ENCODE peak calls at places on chromosomes 6 and 20, in six cellular contexts. M is SJSA1; G is effector memory CD4-positive, alpha-beta T cell; K is cardiac muscle cell; Y is adrenal gland; A is keratinocyte. V is an unnamed sample. For H3K4me1, the result is how much of the 10 kb centered on the place peaks cover.

GRCh38 chr6:7401103-7401502 is 11.5 kb downstream of the RIOK1 start:
- DNase-seq in M (no peak), G (no peak), K (no peak), Y (no peak), A (no peak), V (no peak)

GRCh38 chr20:56440346-56441007 is 27.9 kb upstream of the RTF2 start:
- DNase-seq in M (peak), G (peak), K (no peak), Y (no peak), A (no peak), V (no peak)

GRCh38 chr20:50874758-50875665 is 56.2 kb downstream of the ADNP start:
- DNase-seq in M (no peak), G (no peak), K (no peak), Y (no peak), A (no peak), V (no peak)

GRCh38 chr6:147298461-147298860 is 94.2 kb downstream of the STXBP5 start:
- DNase-seq in M (no peak), G (no peak), K (no peak), Y (no peak), A (no peak), V (no peak)

GRCh38 chr20:39762716-39763115 is 800.6 kb downstream of the DHX35 start:
- DNase-seq in M (no peak), G (no peak), K (no peak), Y (no peak), A (no peak), V (no peak)

GRCh38 chr6:61887425-61887824 is 398.6 kb downstream of the KHDRBS2 start:
- DNase-seq in M (no peak), G (no peak), K (no peak), Y (no peak), A (no peak), V (no peak)

GRCh38 chr6:12962995-12963394 is 246.4 kb downstream of the PHACTR1 start:
- DNase-seq in M (no peak), G (no peak), K (peak), Y (no peak), A (no peak), V (no peak)

GRCh38 chr6:445571-446417 is 54.2 kb downstream of the IRF4 start:
- DNase-seq in M (no peak), G (no peak), K (no peak), Y (no peak), A (no peak), V (no peak)

GRCh38 chr6:30397697-30398096 is 52.7 kb downstream of the RPP21 start:
- DNase-seq in M (no peak), G (no peak), K (no peak), Y (no peak), A (no peak), V (no peak)

GRCh38 chr6:49321673-49322072 is 141.4 kb downstream of the MMUT start:
- DNase-seq in M (no peak), G (no peak), K (no peak), Y (no peak), A (no peak), V (no peak)

GRCh38 chr6:75882734-75883133 is 133.7 kb downstream of the MYO6 start:
- DNase-seq in M (peak), G (no peak), K (peak), Y (no peak), A (peak), V (no peak)

GRCh38 chr6:81753709-81754678 is 1.5 kb upstream of the TENT5A start:
- DNase-seq in M (peak), G (peak), K (peak), Y (peak), A (no peak), V (peak)

GRCh38 chr6:10256113-10256690 is 158.7 kb downstream of the TFAP2A start:
- DNase-seq in M (no peak), G (no peak), K (no peak), Y (no peak), A (no peak), V (no peak)

GRCh38 chr6:109854541-109855308 is 123.4 kb upstream of the GPR6 start:
- DNase-seq in M (no peak), G (no peak), K (no peak), Y (no peak), A (no peak), V (no peak)

GRCh38 chr20:24608926-24609667 is 139.7 kb downstream of the SYNDIG1 start:
- DNase-seq in M (no peak), G (no peak), K (peak), Y (no peak), A (no peak), V (no peak)

GRCh38 chr20:11544029-11544678 is 373.5 kb upstream of the BTBD3 start:
- DNase-seq in M (peak), G (no peak), K (peak), Y (peak), A (no peak), V (no peak)

GRCh38 chr20:24960302-24960801 is 11.3 kb downstream of the CST7 start:
- DNase-seq in M (no peak), G (no peak), K (no peak), Y (peak), A (no peak), V (peak)

GRCh38 chr6:134452901-134453300 is 135.0 kb upstream of the SGK1 start:
- DNase-seq in M (no peak), G (no peak), K (no peak), Y (no peak), A (no peak), V (no peak)

GRCh38 chr6:73712536-73712935 is 16.5 kb downstream of the CD109 start:
- DNase-seq in M (no peak), G (no peak), K (no peak), Y (no peak), A (no peak), V (no peak)
- H3K4me1 ChIP-seq in M (under half), G (under half), K (under half), Y (under half), A (under half), V (under half)

DNA sequence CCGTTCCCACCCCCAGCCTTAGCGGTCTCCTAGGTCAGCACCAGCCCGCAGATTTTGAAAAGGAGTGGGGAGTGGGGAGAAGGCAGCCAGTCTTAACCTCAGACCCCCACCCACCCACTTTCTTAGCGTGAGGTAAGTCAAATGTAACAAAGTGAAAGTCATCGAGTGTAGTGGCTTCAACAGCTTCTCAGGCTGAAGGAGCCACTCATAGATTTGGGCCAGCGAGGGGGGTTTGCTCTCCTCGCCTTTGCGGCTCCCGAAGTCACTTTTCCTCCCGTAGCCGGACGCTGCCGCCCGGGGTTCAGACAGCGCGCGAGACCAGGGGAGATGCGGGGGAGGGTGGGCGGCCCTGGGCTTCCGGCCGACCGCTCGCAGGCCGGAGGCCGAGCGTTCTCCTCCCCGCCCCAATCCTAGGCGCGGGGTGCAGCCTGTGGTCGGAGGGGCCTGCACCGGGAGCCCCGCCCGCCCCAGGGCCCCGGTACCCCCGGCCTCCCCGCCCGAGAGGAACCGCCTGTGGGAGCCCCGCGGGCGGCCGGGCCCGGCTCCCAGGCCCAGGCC is 3.4 kb downstream of the NKX2-2 start:
- DNase-seq in M (no peak), G (no peak), K (no peak), Y (no peak), A (no peak), V (no peak)
- H3K4me3 ChIP-seq in M (no peak), G (peak), K (peak), Y (no peak), A (peak), V (peak)

DNA sequence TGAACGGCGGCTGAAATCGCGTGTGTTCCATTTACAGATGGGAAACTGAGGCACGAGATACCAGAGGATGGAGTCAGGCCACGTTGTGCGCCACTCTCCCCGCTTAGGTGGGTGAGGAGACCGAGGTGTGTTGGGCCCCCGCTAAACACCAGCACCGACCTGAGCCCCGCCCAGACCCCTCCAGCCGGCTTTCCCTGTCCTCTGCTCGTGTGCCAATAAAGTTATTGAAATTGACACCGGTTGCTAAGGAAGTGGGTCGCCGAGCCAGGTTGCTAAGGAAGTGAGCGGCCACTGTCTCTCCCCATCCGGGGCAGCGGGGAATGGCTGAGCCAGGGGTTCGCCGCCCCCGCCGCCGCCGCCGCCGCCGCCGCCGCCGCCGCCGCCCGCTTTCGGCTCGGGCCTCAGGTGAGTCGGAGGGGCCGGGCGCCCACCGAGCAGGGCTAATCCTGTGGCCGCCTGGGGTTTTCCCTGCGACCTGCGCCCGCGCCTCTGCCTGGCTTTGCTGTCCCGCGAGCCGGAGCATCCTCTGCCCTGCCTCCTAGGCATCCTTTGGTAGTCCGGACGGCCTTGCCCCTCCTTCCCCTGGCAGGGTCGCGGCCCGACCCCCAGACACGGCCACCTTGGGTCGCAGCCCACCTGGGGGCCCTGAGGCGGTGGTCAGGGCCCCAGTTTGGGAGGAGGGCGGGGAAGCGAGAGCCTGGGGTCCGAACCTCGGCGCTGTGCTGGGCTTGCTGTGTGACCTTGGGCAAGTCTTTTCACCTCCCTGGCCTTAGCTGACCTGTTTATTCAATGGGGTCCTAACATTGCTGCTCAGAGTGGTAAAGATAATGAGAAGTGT is at the start of gene KIF3B:
- DNase-seq in M (peak), G (peak), K (peak), Y (peak), A (no peak), V (peak)
- H3K4me1 ChIP-seq in M (under half), G (under half), K (under half), Y (under half), A (under half), V (under half)

GRCh38 chr6:107531868-107532267 is 42.0 kb downstream of the SOBP start:
- DNase-seq in M (no peak), G (no peak), K (no peak), Y (no peak), A (no peak), V (no peak)
- H3K4me3 ChIP-seq in M (no peak), G (no peak), K (no peak), Y (no peak), A (no peak), V (no peak)

GRCh38 chr20:1392443-1392692 is 486 bp downstream of the FKBP1A start:
- DNase-seq in M (no peak), G (no peak), K (no peak), Y (no peak), A (no peak), V (no peak)

GRCh38 chr20:1390552-1391403 is 2.1 kb downstream of the FKBP1A start:
- DNase-seq in M (no peak), G (no peak), K (no peak), Y (no peak), A (no peak), V (no peak)

GRCh38 chr20:1392693-1393506 is at the start of gene FKBP1A:
- DNase-seq in M (peak), G (peak), K (peak), Y (peak), A (peak), V (peak)

GRCh38 chr20:1393507-1393882 is 641 bp upstream of the FKBP1A start:
- DNase-seq in M (no peak), G (no peak), K (no peak), Y (no peak), A (no peak), V (no peak)

DNA sequence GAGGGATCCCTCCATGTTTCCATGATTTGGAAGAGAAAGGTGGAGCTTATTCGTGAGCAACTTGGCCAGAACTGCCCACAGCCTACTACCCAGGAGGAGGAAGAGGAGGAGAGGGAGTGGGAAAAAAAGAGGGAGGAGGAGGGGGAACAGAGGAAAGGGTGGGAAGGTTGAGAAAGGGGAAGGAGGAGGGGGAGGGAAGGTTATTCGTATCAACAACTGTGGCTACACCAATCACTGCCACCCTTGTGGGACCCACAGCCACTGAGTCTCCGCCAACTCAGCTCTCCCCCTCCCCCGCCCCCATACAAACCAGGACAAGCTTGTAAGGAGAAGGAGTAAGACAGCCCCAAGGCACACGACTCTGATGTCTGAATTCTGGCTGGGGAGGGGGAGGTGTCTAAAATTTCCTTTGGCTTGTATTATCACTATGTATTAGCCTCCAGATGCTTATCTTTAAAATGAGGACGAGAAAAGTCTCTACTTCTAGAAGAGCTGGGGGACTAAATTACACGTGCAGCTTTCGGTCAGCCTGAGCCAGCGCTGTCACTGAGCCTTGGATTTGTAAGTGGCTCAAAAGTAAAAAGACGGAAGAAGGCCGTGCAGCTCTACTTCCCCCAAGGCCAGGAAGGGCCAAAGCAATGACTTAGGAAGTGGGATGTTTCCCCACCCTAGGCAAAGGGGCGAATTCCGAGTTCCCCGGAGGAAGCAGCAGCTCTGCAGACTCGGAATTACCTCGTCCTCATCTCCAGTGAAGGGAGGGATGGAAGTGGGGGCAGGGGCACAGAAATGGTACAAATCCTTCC is 1.0 kb downstream of the FKBP1A start:
- DNase-seq in M (peak), G (no peak), K (peak), Y (peak), A (no peak), V (no peak)
- H3K4me1 ChIP-seq in M (under half), G (under half), K (under half), Y (under half), A (under half), V (half or more)

GRCh38 chr6:136016228-136017225 is 165.0 kb downstream of the PDE7B start:
- DNase-seq in M (no peak), G (no peak), K (no peak), Y (no peak), A (no peak), V (peak)
- H3K4me3 ChIP-seq in M (no peak), G (no peak), K (no peak), Y (no peak), A (no peak), V (no peak)

GRCh38 chr6:3071568-3071967 is 3.3 kb downstream of the RIPK1 start:
- DNase-seq in M (no peak), G (no peak), K (no peak), Y (peak), A (no peak), V (no peak)

GRCh38 chr6:3072798-3073197 is 4.5 kb downstream of the RIPK1 start:
- DNase-seq in M (no peak), G (no peak), K (no peak), Y (peak), A (no peak), V (no peak)

GRCh38 chr6:3063733-3064700 is 4.3 kb upstream of the RIPK1 start:
- DNase-seq in M (peak), G (peak), K (peak), Y (peak), A (peak), V (peak)

GRCh38 chr6:3073382-3073781 is 5.1 kb downstream of the RIPK1 start:
- DNase-seq in M (no peak), G (no peak), K (no peak), Y (peak), A (no peak), V (no peak)

DNA sequence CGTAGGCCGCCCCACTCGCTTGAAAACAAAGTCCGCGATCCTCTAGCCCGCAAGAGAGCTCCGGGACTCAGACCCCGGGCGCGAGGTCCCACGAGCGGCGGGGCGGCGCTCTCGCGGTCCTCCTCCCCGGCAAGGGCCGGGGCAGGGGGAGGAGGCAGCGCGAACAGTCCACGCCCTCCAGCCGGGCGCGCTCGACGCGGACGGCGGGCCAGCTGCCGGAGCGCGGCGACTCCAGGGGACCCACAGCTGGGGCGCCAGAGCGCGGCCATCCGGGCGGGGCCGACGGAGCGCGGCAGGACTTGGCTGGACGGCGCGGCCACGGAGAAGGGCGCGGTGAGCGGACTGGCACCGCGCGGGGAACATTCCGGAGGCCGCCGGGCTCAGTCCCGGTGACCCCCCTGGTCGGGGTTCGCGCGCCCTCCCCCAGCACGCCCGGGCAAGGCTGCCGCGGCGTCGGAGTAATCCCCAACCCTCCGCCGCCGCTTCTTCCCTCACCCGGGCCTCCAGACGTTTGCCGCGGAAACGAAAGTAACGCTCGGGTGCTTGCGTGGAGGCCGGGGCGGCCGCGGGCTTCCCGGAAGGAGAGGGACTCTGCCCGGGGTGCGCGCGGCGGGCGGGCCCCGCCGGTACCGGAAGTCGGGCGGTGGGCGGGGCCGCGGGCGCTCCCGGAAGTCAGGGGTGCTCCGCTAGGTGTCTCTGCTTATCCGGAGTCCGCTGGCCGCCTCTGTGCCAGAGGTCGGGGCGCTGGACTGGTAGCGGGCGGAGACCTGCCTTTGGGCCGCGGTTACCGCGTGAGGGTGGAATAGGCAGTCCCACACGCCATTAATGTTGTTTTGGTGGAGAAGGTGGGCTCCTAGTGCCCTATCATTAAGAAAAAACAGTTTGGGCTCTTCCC is at the start of gene RIPK1:
- DNase-seq in M (peak), G (peak), K (peak), Y (peak), A (no peak), V (peak)
- H3K4me1 ChIP-seq in M (under half), G (under half), K (under half), Y (under half), A (under half), V (half or more)

GRCh38 chr6:125363360-125364121 is 61.8 kb upstream of the HDDC2 start:
- DNase-seq in M (peak), G (no peak), K (peak), Y (peak), A (no peak), V (peak)
- H3K4me3 ChIP-seq in M (peak), G (no peak), K (peak), Y (no peak), A (peak), V (peak)

GRCh38 chr20:38272961-38273360 is 12.4 kb upstream of the KIAA1755 start:
- DNase-seq in M (peak), G (no peak), K (peak), Y (peak), A (no peak), V (no peak)
- H3K4me1 ChIP-seq in M (half or more), G (under half), K (under half), Y (under half), A (under half), V (under half)

DNA sequence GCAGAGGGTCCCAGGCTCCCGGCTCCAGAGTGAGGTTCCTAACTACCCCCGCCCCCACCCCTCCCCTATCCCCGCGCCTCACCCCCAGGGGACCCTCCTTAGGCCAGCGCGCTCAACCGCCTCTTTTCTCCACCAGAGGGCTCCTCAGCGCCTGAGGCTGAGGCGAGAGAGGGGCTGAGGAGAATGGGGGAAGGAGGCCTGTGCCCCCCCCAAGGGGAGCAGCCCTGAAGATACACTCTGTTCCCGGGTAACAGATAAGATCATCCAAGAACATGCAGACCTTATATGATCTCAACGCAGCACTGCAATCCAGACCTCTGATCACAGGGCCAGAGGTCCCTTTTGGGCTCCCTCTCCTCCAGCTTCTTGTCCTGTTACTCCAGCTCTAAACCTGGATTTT is 43.3 kb upstream of the MRPS10 start:
- DNase-seq in M (peak), G (no peak), K (peak), Y (no peak), A (no peak), V (no peak)
- H3K4me3 ChIP-seq in M (no peak), G (no peak), K (no peak), Y (no peak), A (no peak), V (no peak)

V was measured in stomach.